ENCODE peak calls at places on chromosomes 5 and 9, in nine cellular contexts. One of them, this sample, is unnamed.

GRCh38 chr5:150295172-150295611 is 5.6 kb upstream of the CAMK2A start:
- DNase-seq in AML-193: no peak
- DNase-seq in stimulated activated CD4-positive, alpha-beta T cell treated with anti-CD3 and anti-CD28 coated beads, Interleukin-4, amount 100 ng/mL, for 24 hours: no peak
- DNase-seq in D341Med: no peak
- DNase-seq in NCI-H510A treated with DMSO at 0.1 percent for 48 hours: peak
- DNase-seq in T1000: peak
- DNase-seq in MM.1S: no peak
- DNase-seq in fibroblast of lung: peak
- DNase-seq in activated effector memory CD4-positive, alpha-beta T cell treated with Interleukin-2 at 50 U/mL for 16 hours: no peak
- DNase-seq in this sample: peak

GRCh38 chr9:128554155-128554862 is 1.9 kb downstream of the SPTAN1 start:
- DNase-seq in T1000: peak
- DNase-seq in AML-193: no peak
- DNase-seq in stimulated activated CD4-positive, alpha-beta T cell treated with anti-CD3 and anti-CD28 coated beads, Interleukin-4, amount 100 ng/mL, for 24 hours: peak
- DNase-seq in D341Med: no peak
- DNase-seq in NCI-H510A treated with DMSO at 0.1 percent for 48 hours: no peak
- DNase-seq in MM.1S: no peak
- DNase-seq in activated effector memory CD4-positive, alpha-beta T cell treated with Interleukin-2 at 50 U/mL for 16 hours: no peak
- DNase-seq in fibroblast of lung: peak
- DNase-seq in this sample: peak

GRCh38 chr9:37421914-37422288 is 595 bp upstream of the GRHPR start:
- DNase-seq in AML-193: no peak
- DNase-seq in activated effector memory CD4-positive, alpha-beta T cell treated with Interleukin-2 at 50 U/mL for 16 hours: no peak
- DNase-seq in NCI-H510A treated with DMSO at 0.1 percent for 48 hours: peak
- DNase-seq in MM.1S: no peak
- DNase-seq in fibroblast of lung: peak
- DNase-seq in stimulated activated CD4-positive, alpha-beta T cell treated with anti-CD3 and anti-CD28 coated beads, Interleukin-4, amount 100 ng/mL, for 24 hours: no peak
- DNase-seq in D341Med: no peak
- DNase-seq in T1000: no peak
- DNase-seq in this sample: no peak

GRCh38 chr5:10701567-10702039 is 59.4 kb downstream of the DAP start:
- DNase-seq in AML-193: peak
- DNase-seq in stimulated activated CD4-positive, alpha-beta T cell treated with anti-CD3 and anti-CD28 coated beads, Interleukin-4, amount 100 ng/mL, for 24 hours: peak
- DNase-seq in T1000: no peak
- DNase-seq in D341Med: peak
- DNase-seq in fibroblast of lung: peak
- DNase-seq in activated effector memory CD4-positive, alpha-beta T cell treated with Interleukin-2 at 50 U/mL for 16 hours: no peak
- DNase-seq in NCI-H510A treated with DMSO at 0.1 percent for 48 hours: peak
- DNase-seq in MM.1S: peak
- DNase-seq in this sample: no peak

GRCh38 chr5:81866994-81867393 is 104.8 kb upstream of the ATG10 start:
- DNase-seq in D341Med: no peak
- DNase-seq in MM.1S: no peak
- DNase-seq in NCI-H510A treated with DMSO at 0.1 percent for 48 hours: no peak
- DNase-seq in activated effector memory CD4-positive, alpha-beta T cell treated with Interleukin-2 at 50 U/mL for 16 hours: no peak
- DNase-seq in AML-193: no peak
- DNase-seq in T1000: no peak
- DNase-seq in stimulated activated CD4-positive, alpha-beta T cell treated with anti-CD3 and anti-CD28 coated beads, Interleukin-4, amount 100 ng/mL, for 24 hours: no peak
- DNase-seq in fibroblast of lung: no peak
- DNase-seq in this sample: no peak

GRCh38 chr5:150411245-150411979 is 1.3 kb downstream of the CD74 start:
- DNase-seq in MM.1S: peak
- DNase-seq in D341Med: peak
- DNase-seq in stimulated activated CD4-positive, alpha-beta T cell treated with anti-CD3 and anti-CD28 coated beads, Interleukin-4, amount 100 ng/mL, for 24 hours: peak
- DNase-seq in NCI-H510A treated with DMSO at 0.1 percent for 48 hours: no peak
- DNase-seq in fibroblast of lung: no peak
- DNase-seq in T1000: no peak
- DNase-seq in activated effector memory CD4-positive, alpha-beta T cell treated with Interleukin-2 at 50 U/mL for 16 hours: peak
- DNase-seq in AML-193: peak
- DNase-seq in this sample: peak

GRCh38 chr5:172719211-172719610 is 51.8 kb downstream of the DUSP1 start:
- DNase-seq in NCI-H510A treated with DMSO at 0.1 percent for 48 hours: no peak
- DNase-seq in activated effector memory CD4-positive, alpha-beta T cell treated with Interleukin-2 at 50 U/mL for 16 hours: no peak
- DNase-seq in fibroblast of lung: no peak
- DNase-seq in D341Med: no peak
- DNase-seq in stimulated activated CD4-positive, alpha-beta T cell treated with anti-CD3 and anti-CD28 coated beads, Interleukin-4, amount 100 ng/mL, for 24 hours: no peak
- DNase-seq in T1000: no peak
- DNase-seq in AML-193: no peak
- DNase-seq in MM.1S: no peak
- DNase-seq in this sample: no peak

GRCh38 chr9:127629468-127630081 is 17.5 kb downstream of the STXBP1 start:
- DNase-seq in activated effector memory CD4-positive, alpha-beta T cell treated with Interleukin-2 at 50 U/mL for 16 hours: no peak
- DNase-seq in stimulated activated CD4-positive, alpha-beta T cell treated with anti-CD3 and anti-CD28 coated beads, Interleukin-4, amount 100 ng/mL, for 24 hours: no peak
- DNase-seq in NCI-H510A treated with DMSO at 0.1 percent for 48 hours: no peak
- DNase-seq in AML-193: no peak
- DNase-seq in T1000: no peak
- DNase-seq in D341Med: no peak
- DNase-seq in MM.1S: no peak
- DNase-seq in fibroblast of lung: peak
- DNase-seq in this sample: peak

GRCh38 chr9:131656356-131657030 is 83.4 kb downstream of the RAPGEF1 start:
- DNase-seq in MM.1S: peak
- DNase-seq in activated effector memory CD4-positive, alpha-beta T cell treated with Interleukin-2 at 50 U/mL for 16 hours: peak
- DNase-seq in stimulated activated CD4-positive, alpha-beta T cell treated with anti-CD3 and anti-CD28 coated beads, Interleukin-4, amount 100 ng/mL, for 24 hours: peak
- DNase-seq in fibroblast of lung: no peak
- DNase-seq in AML-193: peak
- DNase-seq in NCI-H510A treated with DMSO at 0.1 percent for 48 hours: peak
- DNase-seq in T1000: no peak
- DNase-seq in D341Med: no peak
- DNase-seq in this sample: peak

GRCh38 chr9:126128494-126129142 is 198.0 kb upstream of the MVB12B start:
- DNase-seq in MM.1S: no peak
- DNase-seq in D341Med: peak
- DNase-seq in NCI-H510A treated with DMSO at 0.1 percent for 48 hours: no peak
- DNase-seq in activated effector memory CD4-positive, alpha-beta T cell treated with Interleukin-2 at 50 U/mL for 16 hours: no peak
- DNase-seq in fibroblast of lung: no peak
- DNase-seq in T1000: no peak
- DNase-seq in stimulated activated CD4-positive, alpha-beta T cell treated with anti-CD3 and anti-CD28 coated beads, Interleukin-4, amount 100 ng/mL, for 24 hours: no peak
- DNase-seq in AML-193: no peak
- DNase-seq in this sample: no peak

GRCh38 chr5:16980983-16981382 is 44.9 kb upstream of the MYO10 start:
- DNase-seq in fibroblast of lung: no peak
- DNase-seq in AML-193: no peak
- DNase-seq in NCI-H510A treated with DMSO at 0.1 percent for 48 hours: no peak
- DNase-seq in D341Med: no peak
- DNase-seq in stimulated activated CD4-positive, alpha-beta T cell treated with anti-CD3 and anti-CD28 coated beads, Interleukin-4, amount 100 ng/mL, for 24 hours: no peak
- DNase-seq in MM.1S: no peak
- DNase-seq in activated effector memory CD4-positive, alpha-beta T cell treated with Interleukin-2 at 50 U/mL for 16 hours: no peak
- DNase-seq in T1000: no peak
- DNase-seq in this sample: no peak

GRCh38 chr9:114033397-114034103 is 44.5 kb downstream of the AMBP start:
- DNase-seq in D341Med: peak
- DNase-seq in T1000: no peak
- DNase-seq in NCI-H510A treated with DMSO at 0.1 percent for 48 hours: no peak
- DNase-seq in activated effector memory CD4-positive, alpha-beta T cell treated with Interleukin-2 at 50 U/mL for 16 hours: no peak
- DNase-seq in stimulated activated CD4-positive, alpha-beta T cell treated with anti-CD3 and anti-CD28 coated beads, Interleukin-4, amount 100 ng/mL, for 24 hours: no peak
- DNase-seq in AML-193: peak
- DNase-seq in fibroblast of lung: peak
- DNase-seq in MM.1S: no peak
- DNase-seq in this sample: peak

GRCh38 chr9:108469654-108470053 is 386.1 kb downstream of the ACTL7B start:
- DNase-seq in AML-193: no peak
- DNase-seq in T1000: no peak
- DNase-seq in D341Med: no peak
- DNase-seq in activated effector memory CD4-positive, alpha-beta T cell treated with Interleukin-2 at 50 U/mL for 16 hours: no peak
- DNase-seq in MM.1S: no peak
- DNase-seq in fibroblast of lung: peak
- DNase-seq in stimulated activated CD4-positive, alpha-beta T cell treated with anti-CD3 and anti-CD28 coated beads, Interleukin-4, amount 100 ng/mL, for 24 hours: no peak
- DNase-seq in NCI-H510A treated with DMSO at 0.1 percent for 48 hours: no peak
- DNase-seq in this sample: no peak

GRCh38 chr5:125180222-125180621 is 433.8 kb upstream of the ZNF608 start:
- DNase-seq in stimulated activated CD4-positive, alpha-beta T cell treated with anti-CD3 and anti-CD28 coated beads, Interleukin-4, amount 100 ng/mL, for 24 hours: no peak
- DNase-seq in D341Med: no peak
- DNase-seq in MM.1S: no peak
- DNase-seq in NCI-H510A treated with DMSO at 0.1 percent for 48 hours: no peak
- DNase-seq in AML-193: no peak
- DNase-seq in fibroblast of lung: peak
- DNase-seq in activated effector memory CD4-positive, alpha-beta T cell treated with Interleukin-2 at 50 U/mL for 16 hours: no peak
- DNase-seq in T1000: no peak
- DNase-seq in this sample: no peak

GRCh38 chr5:106106384-106106783 is 1564.4 kb downstream of the EFNA5 start:
- DNase-seq in D341Med: no peak
- DNase-seq in T1000: no peak
- DNase-seq in stimulated activated CD4-positive, alpha-beta T cell treated with anti-CD3 and anti-CD28 coated beads, Interleukin-4, amount 100 ng/mL, for 24 hours: no peak
- DNase-seq in MM.1S: no peak
- DNase-seq in AML-193: no peak
- DNase-seq in fibroblast of lung: no peak
- DNase-seq in activated effector memory CD4-positive, alpha-beta T cell treated with Interleukin-2 at 50 U/mL for 16 hours: no peak
- DNase-seq in NCI-H510A treated with DMSO at 0.1 percent for 48 hours: no peak
- DNase-seq in this sample: no peak

GRCh38 chr5:154145268-154145667 is 45.3 kb upstream of the GALNT10 start:
- DNase-seq in stimulated activated CD4-positive, alpha-beta T cell treated with anti-CD3 and anti-CD28 coated beads, Interleukin-4, amount 100 ng/mL, for 24 hours: no peak
- DNase-seq in fibroblast of lung: no peak
- DNase-seq in activated effector memory CD4-positive, alpha-beta T cell treated with Interleukin-2 at 50 U/mL for 16 hours: no peak
- DNase-seq in D341Med: no peak
- DNase-seq in MM.1S: no peak
- DNase-seq in AML-193: no peak
- DNase-seq in T1000: no peak
- DNase-seq in NCI-H510A treated with DMSO at 0.1 percent for 48 hours: no peak
- DNase-seq in this sample: no peak

GRCh38 chr9:133673260-133673658 is 37.1 kb downstream of the DBH start:
- DNase-seq in activated effector memory CD4-positive, alpha-beta T cell treated with Interleukin-2 at 50 U/mL for 16 hours: no peak
- DNase-seq in fibroblast of lung: no peak
- DNase-seq in NCI-H510A treated with DMSO at 0.1 percent for 48 hours: no peak
- DNase-seq in AML-193: no peak
- DNase-seq in stimulated activated CD4-positive, alpha-beta T cell treated with anti-CD3 and anti-CD28 coated beads, Interleukin-4, amount 100 ng/mL, for 24 hours: no peak
- DNase-seq in D341Med: no peak
- DNase-seq in T1000: no peak
- DNase-seq in MM.1S: no peak
- DNase-seq in this sample: peak

GRCh38 chr5:181043285-181044092 is 3.4 kb downstream of the BTNL9 start:
- DNase-seq in MM.1S: no peak
- DNase-seq in D341Med: peak
- DNase-seq in AML-193: no peak
- DNase-seq in fibroblast of lung: no peak
- DNase-seq in NCI-H510A treated with DMSO at 0.1 percent for 48 hours: no peak
- DNase-seq in stimulated activated CD4-positive, alpha-beta T cell treated with anti-CD3 and anti-CD28 coated beads, Interleukin-4, amount 100 ng/mL, for 24 hours: no peak
- DNase-seq in T1000: no peak
- DNase-seq in activated effector memory CD4-positive, alpha-beta T cell treated with Interleukin-2 at 50 U/mL for 16 hours: no peak
- DNase-seq in this sample: no peak

GRCh38 chr9:6641073-6641455 is 4.5 kb downstream of the GLDC start:
- DNase-seq in T1000: no peak
- DNase-seq in activated effector memory CD4-positive, alpha-beta T cell treated with Interleukin-2 at 50 U/mL for 16 hours: no peak
- DNase-seq in stimulated activated CD4-positive, alpha-beta T cell treated with anti-CD3 and anti-CD28 coated beads, Interleukin-4, amount 100 ng/mL, for 24 hours: no peak
- DNase-seq in D341Med: no peak
- DNase-seq in MM.1S: no peak
- DNase-seq in AML-193: no peak
- DNase-seq in NCI-H510A treated with DMSO at 0.1 percent for 48 hours: no peak
- DNase-seq in fibroblast of lung: no peak
- DNase-seq in this sample: no peak

GRCh38 chr5:52638732-52639131 is 149.0 kb upstream of the ITGA1 start:
- DNase-seq in NCI-H510A treated with DMSO at 0.1 percent for 48 hours: no peak
- DNase-seq in activated effector memory CD4-positive, alpha-beta T cell treated with Interleukin-2 at 50 U/mL for 16 hours: no peak
- DNase-seq in AML-193: no peak
- DNase-seq in stimulated activated CD4-positive, alpha-beta T cell treated with anti-CD3 and anti-CD28 coated beads, Interleukin-4, amount 100 ng/mL, for 24 hours: no peak
- DNase-seq in MM.1S: no peak
- DNase-seq in T1000: peak
- DNase-seq in fibroblast of lung: no peak
- DNase-seq in D341Med: no peak
- DNase-seq in this sample: no peak

GRCh38 chr9:136013524-136014034 is 52.4 kb upstream of the UBAC1 start:
- DNase-seq in stimulated activated CD4-positive, alpha-beta T cell treated with anti-CD3 and anti-CD28 coated beads, Interleukin-4, amount 100 ng/mL, for 24 hours: no peak
- DNase-seq in MM.1S: no peak
- DNase-seq in activated effector memory CD4-positive, alpha-beta T cell treated with Interleukin-2 at 50 U/mL for 16 hours: no peak
- DNase-seq in fibroblast of lung: no peak
- DNase-seq in NCI-H510A treated with DMSO at 0.1 percent for 48 hours: no peak
- DNase-seq in D341Med: no peak
- DNase-seq in AML-193: no peak
- DNase-seq in T1000: no peak
- DNase-seq in this sample: peak

GRCh38 chr5:37839441-37840035 is 303 bp downstream of the GDNF start:
- DNase-seq in D341Med: peak
- DNase-seq in AML-193: no peak
- DNase-seq in activated effector memory CD4-positive, alpha-beta T cell treated with Interleukin-2 at 50 U/mL for 16 hours: no peak
- DNase-seq in NCI-H510A treated with DMSO at 0.1 percent for 48 hours: peak
- DNase-seq in stimulated activated CD4-positive, alpha-beta T cell treated with anti-CD3 and anti-CD28 coated beads, Interleukin-4, amount 100 ng/mL, for 24 hours: no peak
- DNase-seq in T1000: peak
- DNase-seq in MM.1S: peak
- DNase-seq in fibroblast of lung: peak
- DNase-seq in this sample: peak

GRCh38 chr5:73201547-73202513 is 28.8 kb downstream of the TMEM174 start:
- DNase-seq in D341Med: peak
- DNase-seq in activated effector memory CD4-positive, alpha-beta T cell treated with Interleukin-2 at 50 U/mL for 16 hours: peak
- DNase-seq in T1000: no peak
- DNase-seq in fibroblast of lung: peak
- DNase-seq in stimulated activated CD4-positive, alpha-beta T cell treated with anti-CD3 and anti-CD28 coated beads, Interleukin-4, amount 100 ng/mL, for 24 hours: peak
- DNase-seq in AML-193: peak
- DNase-seq in NCI-H510A treated with DMSO at 0.1 percent for 48 hours: peak
- DNase-seq in MM.1S: peak
- DNase-seq in this sample: peak

GRCh38 chr5:141192110-141192725 is at the start of gene PCDHB10:
- DNase-seq in fibroblast of lung: peak
- DNase-seq in D341Med: no peak
- DNase-seq in NCI-H510A treated with DMSO at 0.1 percent for 48 hours: no peak
- DNase-seq in MM.1S: peak
- DNase-seq in T1000: no peak
- DNase-seq in activated effector memory CD4-positive, alpha-beta T cell treated with Interleukin-2 at 50 U/mL for 16 hours: no peak
- DNase-seq in AML-193: peak
- DNase-seq in stimulated activated CD4-positive, alpha-beta T cell treated with anti-CD3 and anti-CD28 coated beads, Interleukin-4, amount 100 ng/mL, for 24 hours: peak
- DNase-seq in this sample: no peak

GRCh38 chr5:88732181-88732633 is 150.8 kb downstream of the MEF2C start:
- DNase-seq in AML-193: peak
- DNase-seq in fibroblast of lung: peak
- DNase-seq in activated effector memory CD4-positive, alpha-beta T cell treated with Interleukin-2 at 50 U/mL for 16 hours: no peak
- DNase-seq in stimulated activated CD4-positive, alpha-beta T cell treated with anti-CD3 and anti-CD28 coated beads, Interleukin-4, amount 100 ng/mL, for 24 hours: no peak
- DNase-seq in MM.1S: peak
- DNase-seq in D341Med: no peak
- DNase-seq in NCI-H510A treated with DMSO at 0.1 percent for 48 hours: no peak
- DNase-seq in T1000: no peak
- DNase-seq in this sample: no peak

GRCh38 chr9:85523202-85523601 is 218.6 kb downstream of the AGTPBP1 start:
- DNase-seq in NCI-H510A treated with DMSO at 0.1 percent for 48 hours: no peak
- DNase-seq in stimulated activated CD4-positive, alpha-beta T cell treated with anti-CD3 and anti-CD28 coated beads, Interleukin-4, amount 100 ng/mL, for 24 hours: no peak
- DNase-seq in T1000: no peak
- DNase-seq in activated effector memory CD4-positive, alpha-beta T cell treated with Interleukin-2 at 50 U/mL for 16 hours: no peak
- DNase-seq in D341Med: no peak
- DNase-seq in AML-193: no peak
- DNase-seq in fibroblast of lung: no peak
- DNase-seq in MM.1S: no peak
- DNase-seq in this sample: no peak

GRCh38 chr5:103295424-103295823 is 36.9 kb downstream of the MACIR start:
- DNase-seq in NCI-H510A treated with DMSO at 0.1 percent for 48 hours: no peak
- DNase-seq in activated effector memory CD4-positive, alpha-beta T cell treated with Interleukin-2 at 50 U/mL for 16 hours: no peak
- DNase-seq in D341Med: no peak
- DNase-seq in fibroblast of lung: no peak
- DNase-seq in MM.1S: no peak
- DNase-seq in stimulated activated CD4-positive, alpha-beta T cell treated with anti-CD3 and anti-CD28 coated beads, Interleukin-4, amount 100 ng/mL, for 24 hours: no peak
- DNase-seq in T1000: no peak
- DNase-seq in AML-193: no peak
- DNase-seq in this sample: no peak

GRCh38 chr5:58582411-58583393 is at the start of gene RAB3C:
- DNase-seq in NCI-H510A treated with DMSO at 0.1 percent for 48 hours: peak
- DNase-seq in activated effector memory CD4-positive, alpha-beta T cell treated with Interleukin-2 at 50 U/mL for 16 hours: peak
- DNase-seq in stimulated activated CD4-positive, alpha-beta T cell treated with anti-CD3 and anti-CD28 coated beads, Interleukin-4, amount 100 ng/mL, for 24 hours: peak
- DNase-seq in fibroblast of lung: peak
- DNase-seq in T1000: peak
- DNase-seq in D341Med: peak
- DNase-seq in MM.1S: peak
- DNase-seq in AML-193: peak
- DNase-seq in this sample: peak

GRCh38 chr5:176536902-176537607 is at the start of gene RNF44:
- DNase-seq in NCI-H510A treated with DMSO at 0.1 percent for 48 hours: peak
- DNase-seq in stimulated activated CD4-positive, alpha-beta T cell treated with anti-CD3 and anti-CD28 coated beads, Interleukin-4, amount 100 ng/mL, for 24 hours: peak
- DNase-seq in AML-193: peak
- DNase-seq in D341Med: peak
- DNase-seq in T1000: peak
- DNase-seq in fibroblast of lung: peak
- DNase-seq in activated effector memory CD4-positive, alpha-beta T cell treated with Interleukin-2 at 50 U/mL for 16 hours: peak
- DNase-seq in MM.1S: peak
- DNase-seq in this sample: peak

GRCh38 chr9:128254855-128255759 is 20.7 kb downstream of the GOLGA2 start:
- DNase-seq in fibroblast of lung: peak
- DNase-seq in stimulated activated CD4-positive, alpha-beta T cell treated with anti-CD3 and anti-CD28 coated beads, Interleukin-4, amount 100 ng/mL, for 24 hours: peak
- DNase-seq in MM.1S: peak
- DNase-seq in D341Med: peak
- DNase-seq in activated effector memory CD4-positive, alpha-beta T cell treated with Interleukin-2 at 50 U/mL for 16 hours: peak
- DNase-seq in T1000: no peak
- DNase-seq in NCI-H510A treated with DMSO at 0.1 percent for 48 hours: peak
- DNase-seq in AML-193: peak
- DNase-seq in this sample: peak

GRCh38 chr9:81456431-81456970 is 232.8 kb downstream of the TLE1 start:
- DNase-seq in MM.1S: no peak
- DNase-seq in T1000: no peak
- DNase-seq in NCI-H510A treated with DMSO at 0.1 percent for 48 hours: no peak
- DNase-seq in stimulated activated CD4-positive, alpha-beta T cell treated with anti-CD3 and anti-CD28 coated beads, Interleukin-4, amount 100 ng/mL, for 24 hours: no peak
- DNase-seq in activated effector memory CD4-positive, alpha-beta T cell treated with Interleukin-2 at 50 U/mL for 16 hours: no peak
- DNase-seq in fibroblast of lung: peak
- DNase-seq in D341Med: no peak
- DNase-seq in AML-193: no peak
- DNase-seq in this sample: no peak

This sample was measured in left ventricle myocardium superior.